ENCODE peak calls at places on chromosomes 5 and 9, in four cellular contexts. Z, J, P and K are unnamed samples. For H3K4me1, the result is how much of the 10 kb centered on the place peaks cover.

GRCh38 chr5:76716456-76717157 is 681 bp downstream of the F2R start:
- DNase-seq in Z (peak), J (no peak), P (no peak), K (peak)

GRCh38 chr9:19446361-19446861 is 37.6 kb downstream of the ACER2 start:
- DNase-seq in Z (peak), J (no peak), P (no peak), K (no peak)

GRCh38 chr9:137108608-137109249 is 5.8 kb downstream of the DPP7 start:
- DNase-seq in Z (no peak), J (no peak), P (no peak), K (no peak)

GRCh38 chr9:91378695-91379127 is 17.0 kb upstream of the AUH start:
- DNase-seq in Z (no peak), J (no peak), P (no peak), K (no peak)

GRCh38 chr5:171309526-171310333 is 682 bp downstream of the TLX3 start:
- DNase-seq in Z (peak), J (no peak), P (peak), K (no peak)

GRCh38 chr5:2642684-2643325 is 108.7 kb downstream of the IRX2 start:
- DNase-seq in Z (no peak), J (no peak), P (no peak), K (no peak)

GRCh38 chr5:65768723-65769122 is 46.7 kb downstream of the NLN start:
- DNase-seq in Z (no peak), J (no peak), P (no peak), K (no peak)

GRCh38 chr9:31776471-31776870 is 608.0 kb upstream of the ACO1 start:
- DNase-seq in Z (no peak), J (no peak), P (no peak), K (no peak)

GRCh38 chr5:148684528-148684927 is 30.2 kb upstream of the HTR4 start:
- DNase-seq in Z (no peak), J (no peak), P (no peak), K (no peak)

GRCh38 chr5:1836891-1837880 is 36.0 kb downstream of the NDUFS6 start:
- DNase-seq in Z (no peak), J (no peak), P (no peak), K (no peak)

GRCh38 chr5:103402861-103403260 is 144.3 kb downstream of the MACIR start:
- DNase-seq in Z (no peak), J (no peak), P (no peak), K (no peak)

GRCh38 chr5:57858905-57859304 is 376.3 kb upstream of the ACTBL2 start:
- DNase-seq in Z (no peak), J (no peak), P (no peak), K (no peak)

GRCh38 chr9:129111143-129111761 is at the start of gene PTPA:
- DNase-seq in Z (peak), J (peak), P (peak), K (peak)

GRCh38 chr5:14745188-14745563 is 80.7 kb downstream of the OTULIN start:
- DNase-seq in Z (no peak), J (no peak), P (no peak), K (no peak)

GRCh38 chr5:133921899-133922468 is 46.4 kb downstream of the C5orf15 start:
- DNase-seq in Z (no peak), J (no peak), P (no peak), K (no peak)

GRCh38 chr5:172869734-172870133 is 35.7 kb downstream of the ERGIC1 start:
- DNase-seq in Z (no peak), J (no peak), P (no peak), K (no peak)
- H3K4me1 ChIP-seq in Z (under half), J (half or more), P (half or more), K (half or more)

DNA sequence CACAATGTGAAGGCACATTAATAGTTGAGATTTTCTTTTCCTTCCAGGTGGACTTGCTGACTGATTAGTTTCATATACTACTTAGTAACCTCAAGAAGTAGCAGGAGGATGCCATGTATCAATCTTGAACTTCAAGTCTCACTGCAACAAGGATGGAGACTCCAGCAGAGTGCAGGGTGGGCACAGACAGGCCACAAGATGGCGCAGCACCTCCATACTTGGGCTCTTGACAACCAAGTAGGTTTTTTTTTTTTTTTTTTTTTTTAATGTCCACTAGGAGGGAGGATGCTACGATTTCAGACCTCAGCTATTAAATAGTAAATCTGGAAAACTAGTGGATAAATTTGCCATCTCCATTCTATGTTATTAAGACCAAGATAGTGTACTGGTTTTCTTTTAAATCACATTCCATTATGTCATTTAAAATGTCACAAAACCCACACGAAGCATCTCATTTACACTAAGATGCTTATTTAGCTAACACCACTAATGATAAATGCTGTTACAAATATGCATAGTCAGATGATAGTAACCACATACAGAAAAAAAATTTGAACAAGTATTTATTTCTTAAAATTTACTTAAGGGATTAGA is 58.6 kb downstream of the IL6ST start:
- DNase-seq in Z (peak), J (peak), P (peak), K (no peak)
- H3K4me1 ChIP-seq in Z (under half), J (under half), P (under half), K (under half)

GRCh38 chr5:143214458-143214857 is 189.0 kb downstream of the NR3C1 start:
- DNase-seq in Z (peak), J (no peak), P (no peak), K (no peak)

GRCh38 chr5:143214890-143215289 is 188.6 kb downstream of the NR3C1 start:
- DNase-seq in Z (peak), J (no peak), P (no peak), K (no peak)

GRCh38 chr5:143216211-143216610 is 187.3 kb downstream of the NR3C1 start:
- DNase-seq in Z (no peak), J (no peak), P (no peak), K (no peak)

GRCh38 chr5:143217065-143217803 is 186.3 kb downstream of the NR3C1 start:
- DNase-seq in Z (peak), J (no peak), P (no peak), K (no peak)

DNA sequence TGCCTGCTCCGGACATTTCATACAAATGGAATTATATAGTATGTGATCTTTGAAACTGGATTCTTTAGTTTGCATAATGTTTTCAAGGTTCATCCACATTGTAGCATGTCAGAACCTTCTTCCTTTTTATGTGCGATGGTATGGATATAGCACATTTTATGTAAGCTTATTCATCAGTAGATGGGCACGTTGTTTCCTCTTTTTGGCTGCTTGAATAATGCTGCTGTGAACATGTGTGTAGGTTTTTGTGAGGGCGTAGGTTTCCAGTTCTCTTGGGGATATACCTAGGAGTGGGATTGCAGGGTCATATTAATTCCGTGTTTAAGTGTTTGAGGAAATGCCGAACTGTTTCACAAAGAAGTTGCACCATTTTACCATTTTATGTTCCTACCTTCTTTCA is 187.8 kb downstream of the NR3C1 start:
- DNase-seq in Z (no peak), J (no peak), P (no peak), K (no peak)
- H3K4me1 ChIP-seq in Z (under half), J (under half), P (under half), K (under half)

GRCh38 chr9:114385412-114386181 is 2.2 kb downstream of the AKNA start:
- DNase-seq in Z (no peak), J (peak), P (peak), K (peak)
- H3K4me1 ChIP-seq in Z (half or more), J (under half), P (half or more), K (under half)

DNA sequence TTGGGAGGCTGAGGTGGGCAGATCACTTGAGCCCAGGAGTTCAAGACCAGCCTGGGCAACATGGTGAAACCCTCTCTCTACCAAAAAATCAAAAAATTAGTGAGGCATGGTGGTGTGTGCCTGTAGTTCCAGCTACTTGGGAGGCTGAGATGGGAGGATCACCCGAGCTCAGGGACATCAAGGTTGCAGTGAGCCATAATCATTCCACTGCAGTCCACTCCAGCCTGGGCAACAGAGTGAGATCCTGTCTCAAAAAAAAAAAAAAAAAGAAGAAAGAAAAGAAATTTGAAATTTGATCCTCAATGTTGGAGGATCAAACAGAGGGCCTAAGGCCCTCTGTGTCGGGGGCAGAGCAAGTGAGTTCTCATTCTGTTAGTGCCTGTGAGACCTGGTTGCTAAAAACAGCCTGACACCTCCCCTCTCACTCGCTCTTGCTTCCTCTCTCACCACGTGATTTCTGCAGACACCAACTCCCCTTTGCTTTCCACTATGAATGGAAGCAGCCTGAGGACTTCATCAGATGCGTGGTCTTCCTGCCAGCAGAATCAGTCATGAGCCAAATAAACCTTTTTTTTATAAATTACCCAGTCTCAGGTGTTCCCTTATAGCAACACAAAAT is 8.5 kb upstream of the GOLPH3 start:
- DNase-seq in Z (no peak), J (no peak), P (no peak), K (no peak)
- H3K4me1 ChIP-seq in Z (under half), J (under half), P (under half), K (under half)

GRCh38 chr9:134690301-134690751 is 48.7 kb downstream of the COL5A1 start:
- DNase-seq in Z (no peak), J (no peak), P (peak), K (no peak)
- H3K4me1 ChIP-seq in Z (under half), J (under half), P (under half), K (under half)

GRCh38 chr9:136092741-136093140 is 2.3 kb downstream of the NACC2 start:
- DNase-seq in Z (peak), J (peak), P (no peak), K (no peak)

GRCh38 chr9:136095028-136095494 is at the start of gene NACC2:
- DNase-seq in Z (peak), J (peak), P (peak), K (no peak)

GRCh38 chr9:136093331-136093986 is 1.6 kb downstream of the NACC2 start:
- DNase-seq in Z (no peak), J (peak), P (peak), K (no peak)

GRCh38 chr9:136095495-136096058 is 488 bp upstream of the NACC2 start:
- DNase-seq in Z (peak), J (peak), P (no peak), K (no peak)

DNA sequence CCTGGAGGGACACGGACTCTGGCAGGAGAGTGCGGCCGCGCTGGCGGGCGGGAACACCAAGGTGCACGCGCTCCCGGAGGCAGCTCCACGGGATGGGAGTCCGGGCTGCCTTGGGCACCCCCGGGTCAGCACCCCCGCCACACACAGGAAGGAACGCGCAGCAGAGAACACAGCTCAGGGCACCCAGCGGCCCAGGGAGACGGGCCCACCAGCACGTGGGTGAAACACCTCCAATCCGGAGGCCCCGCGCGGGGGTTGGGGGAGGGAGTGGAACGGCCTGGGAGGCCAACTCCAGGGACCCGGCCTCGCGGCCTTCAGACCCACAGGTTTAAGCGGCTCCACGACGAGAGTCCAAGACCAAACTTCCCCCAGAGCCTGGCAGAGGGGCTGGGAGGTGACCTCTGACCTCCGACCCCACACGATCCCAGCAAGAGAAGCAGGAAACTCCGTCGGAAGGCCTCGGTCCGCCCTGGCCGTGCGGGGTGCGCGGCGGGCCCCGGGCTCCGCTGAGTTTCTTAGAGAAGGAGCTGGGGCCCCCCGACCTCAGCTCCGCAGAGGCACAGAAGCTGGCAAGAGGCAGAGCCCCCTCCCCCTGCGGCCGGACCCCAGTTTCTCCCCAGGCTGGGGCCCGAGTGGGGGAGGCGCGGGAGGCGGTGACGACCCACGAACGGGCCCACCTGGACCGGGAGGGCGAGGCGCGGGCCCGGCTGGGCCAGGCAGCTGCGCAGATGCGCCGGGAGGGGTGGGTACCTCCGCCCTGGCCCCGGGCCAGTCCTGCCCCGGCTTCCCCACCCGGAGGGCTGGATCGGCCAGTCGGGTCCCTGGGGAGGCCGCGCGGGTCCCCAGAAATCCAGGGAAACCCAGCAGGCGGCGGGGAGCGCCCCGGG is 851 bp downstream of the NACC2 start:
- DNase-seq in Z (peak), J (peak), P (peak), K (peak)
- H3K4me1 ChIP-seq in Z (under half), J (under half), P (half or more), K (under half)

GRCh38 chr9:34742710-34743109 is 32.8 kb upstream of the CCL21 start:
- DNase-seq in Z (no peak), J (no peak), P (no peak), K (no peak)

GRCh38 chr9:34746526-34746925 is 36.6 kb upstream of the CCL21 start:
- DNase-seq in Z (no peak), J (no peak), P (no peak), K (no peak)

GRCh38 chr9:34741628-34742027 is 31.7 kb upstream of the CCL21 start:
- DNase-seq in Z (no peak), J (no peak), P (no peak), K (no peak)

DNA sequence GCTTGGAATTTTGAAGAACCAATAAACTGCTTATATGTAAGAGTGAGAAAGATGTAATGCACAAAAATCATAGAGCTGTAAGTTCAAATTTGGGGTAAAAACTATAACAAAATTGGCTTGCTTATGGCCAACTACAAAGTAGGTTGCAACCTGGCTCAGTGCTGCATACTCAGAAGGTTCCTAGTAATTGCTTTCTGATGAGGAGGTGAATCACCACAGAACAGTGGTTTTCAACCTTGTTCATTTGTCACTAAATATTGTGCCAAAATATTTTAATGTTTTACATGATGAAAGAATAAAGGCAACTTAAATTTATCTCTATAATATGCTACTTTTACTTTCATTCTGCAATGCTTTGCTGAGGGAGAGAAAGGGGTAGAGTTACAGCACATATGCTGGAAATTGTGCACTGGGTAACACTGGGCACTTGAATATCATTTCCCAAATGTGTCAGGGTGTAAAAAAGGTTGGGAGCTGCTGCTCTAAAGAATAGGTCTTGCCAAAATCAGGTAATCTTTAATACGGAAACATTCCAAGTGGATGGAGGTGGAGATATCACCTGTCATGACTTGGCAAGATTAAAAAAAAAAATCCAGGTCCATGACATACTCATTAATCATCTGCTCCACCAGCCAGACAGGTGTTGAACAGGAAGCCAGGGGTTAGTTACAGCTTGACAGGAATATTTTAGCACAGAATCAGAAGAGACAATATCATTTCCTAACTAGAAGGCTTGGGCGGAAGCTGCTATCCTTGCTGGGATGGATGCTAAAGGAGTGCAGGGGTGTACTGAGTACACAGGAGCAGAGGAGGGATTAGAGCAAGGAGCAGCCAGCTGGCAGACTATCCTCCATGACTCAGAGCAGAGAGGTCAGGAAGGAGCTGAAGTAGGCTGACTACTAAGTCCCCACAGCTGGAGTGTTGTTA is 34.6 kb upstream of the CCL21 start:
- DNase-seq in Z (peak), J (peak), P (no peak), K (no peak)
- H3K4me1 ChIP-seq in Z (under half), J (under half), P (under half), K (under half)

DNA sequence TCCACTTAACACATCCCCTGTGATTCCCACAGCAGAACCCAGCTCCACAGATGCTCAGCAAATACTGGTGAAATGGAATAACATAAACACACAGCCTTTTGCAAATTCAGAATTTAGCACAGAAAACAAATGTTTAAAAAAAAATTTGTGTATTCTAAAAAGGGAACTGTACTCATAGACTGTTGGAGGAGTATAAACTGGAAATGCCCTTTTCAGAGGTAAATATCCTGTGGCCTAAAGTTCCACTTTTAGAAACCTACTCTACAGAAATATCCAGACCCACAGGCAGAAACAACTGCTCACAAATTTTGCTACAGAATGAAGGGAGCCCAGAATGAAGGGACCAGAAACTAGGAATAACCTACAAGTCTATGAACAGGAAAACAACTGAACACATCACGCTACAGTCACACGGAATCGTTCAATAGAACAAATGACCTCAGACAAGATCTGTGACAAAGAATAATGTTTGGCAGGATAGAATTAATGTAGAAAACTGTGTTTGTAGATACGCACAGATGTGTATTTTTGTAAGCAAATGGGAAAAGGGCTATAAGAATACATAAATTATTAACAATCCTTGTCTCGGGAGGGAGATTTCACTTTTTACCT is 78.5 kb downstream of the SHB start:
- DNase-seq in Z (no peak), J (no peak), P (no peak), K (no peak)
- H3K4me1 ChIP-seq in Z (under half), J (under half), P (under half), K (under half)

GRCh38 chr9:97907051-97907450 is 15.2 kb downstream of the TRMO start:
- DNase-seq in Z (no peak), J (no peak), P (no peak), K (no peak)

GRCh38 chr9:97904725-97905124 is 17.6 kb downstream of the TRMO start:
- DNase-seq in Z (no peak), J (no peak), P (no peak), K (no peak)

GRCh38 chr9:97907632-97908031 is 14.7 kb downstream of the TRMO start:
- DNase-seq in Z (no peak), J (no peak), P (no peak), K (no peak)

GRCh38 chr9:97905228-97905627 is 17.1 kb downstream of the TRMO start:
- DNase-seq in Z (no peak), J (no peak), P (no peak), K (no peak)

DNA sequence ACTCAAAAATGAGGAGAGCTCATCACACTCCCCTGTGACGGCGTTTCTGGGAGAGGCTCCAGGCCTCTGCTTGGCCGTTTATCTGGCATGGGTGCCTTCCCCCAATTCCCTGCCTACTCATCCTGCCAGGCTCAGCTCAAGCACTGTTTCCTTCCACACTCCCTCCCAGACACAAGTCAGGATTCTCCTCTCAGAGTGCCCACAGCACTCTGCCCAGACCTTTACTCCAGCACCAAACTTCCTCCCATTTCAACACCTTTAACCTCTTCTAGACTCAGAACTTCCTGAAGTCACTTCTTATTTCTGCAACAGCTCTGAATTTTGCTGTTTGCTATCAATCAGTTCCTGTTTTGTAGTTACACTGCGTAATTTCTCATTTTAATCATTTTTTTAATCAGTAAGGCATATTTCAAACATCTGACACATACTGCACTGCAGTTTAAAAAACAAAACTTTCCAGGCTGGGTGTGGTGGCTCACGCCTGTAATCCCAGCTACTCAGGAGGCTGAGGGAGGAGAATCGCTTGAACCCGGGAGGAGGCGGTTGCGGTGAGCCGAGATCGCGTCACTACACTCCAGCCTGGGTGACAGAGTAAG is 16.0 kb downstream of the TRMO start:
- DNase-seq in Z (no peak), J (peak), P (no peak), K (no peak)
- H3K4me1 ChIP-seq in Z (under half), J (under half), P (under half), K (under half)